ENCODE peak calls at places on chromosomes 16 and 17, in nine cellular contexts. X, E, I, U, V, Y, O, W and M are unnamed samples. For H3K36me3, the result is how much of the 10 kb centered on the place peaks cover.

GRCh38 chr17:34578656-34579016 is 746 bp upstream of the TMEM132E start:
- DNase-seq in I (no peak), O (no peak), W (no peak), X (no peak), E (no peak), U (no peak), Y (no peak), V (no peak), M (peak)

GRCh38 chr17:74276051-74276476 is 2.0 kb downstream of the DNAI2 start:
- DNase-seq in O (no peak), I (no peak), U (no peak), V (no peak), W (no peak), E (no peak), Y (no peak), X (peak), M (no peak)

GRCh38 chr17:2083613-2084128 is 28.8 kb downstream of the HIC1 start:
- DNase-seq in W (no peak), I (peak), X (no peak), V (no peak), E (no peak), Y (no peak), O (no peak), U (no peak), M (no peak)

GRCh38 chr17:32127156-32127897 is 15.0 kb upstream of the RHOT1 start:
- DNase-seq in X (peak), U (peak), O (no peak), I (peak), E (peak), W (no peak), Y (peak), V (peak), M (peak)

GRCh38 chr16:22788190-22788530 is 25.8 kb upstream of the HS3ST2 start:
- DNase-seq in E (no peak), X (no peak), Y (no peak), V (no peak), O (no peak), I (no peak), W (no peak), U (no peak), M (no peak)

GRCh38 chr17:38511126-38512108 is 83.2 kb downstream of the ARHGAP23 start:
- DNase-seq in O (no peak), U (no peak), I (no peak), W (no peak), V (no peak), X (no peak), Y (no peak), E (no peak), M (peak)

GRCh38 chr16:85908444-85908843 is 9.5 kb downstream of the IRF8 start:
- DNase-seq in W (no peak), E (no peak), I (no peak), X (peak), V (no peak), Y (no peak), O (no peak), U (peak), M (no peak)

GRCh38 chr17:69870091-69870530 is 204.9 kb upstream of the KCNJ16 start:
- DNase-seq in W (peak), X (no peak), U (no peak), Y (no peak), I (no peak), O (no peak), V (no peak), E (no peak), M (no peak)

GRCh38 chr17:55897301-55897700 is 146.4 kb downstream of the PCTP start:
- DNase-seq in V (no peak), X (peak), Y (no peak), O (no peak), E (no peak), I (no peak), U (no peak), W (no peak), M (no peak)

GRCh38 chr16:75401697-75402096 is 31.6 kb downstream of the CFDP1 start:
- DNase-seq in I (no peak), U (no peak), X (no peak), O (no peak), W (no peak), E (no peak), V (no peak), Y (no peak), M (no peak)

GRCh38 chr17:67474081-67474661 is 97.1 kb downstream of the PITPNC1 start:
- DNase-seq in O (no peak), V (no peak), X (peak), Y (no peak), E (no peak), I (no peak), W (no peak), U (no peak), M (peak)

GRCh38 chr16:52500963-52501362 is 46.0 kb downstream of the TOX3 start:
- DNase-seq in W (no peak), I (no peak), X (no peak), O (no peak), U (no peak), E (no peak), Y (no peak), V (no peak), M (no peak)

GRCh38 chr17:74354123-74354522 is 7.5 kb downstream of the BTBD17 start:
- DNase-seq in U (peak), O (peak), I (peak), E (peak), X (no peak), W (no peak), V (no peak), Y (no peak), M (peak)

GRCh38 chr17:82213251-82214011 is 789 bp upstream of the CCDC57 start:
- DNase-seq in V (no peak), X (peak), U (peak), O (no peak), I (peak), Y (no peak), E (no peak), W (no peak), M (peak)

GRCh38 chr17:68381076-68381900 is 76.0 kb downstream of the WIPI1 start:
- DNase-seq in Y (no peak), O (peak), U (no peak), X (peak), W (no peak), V (no peak), I (peak), E (peak), M (no peak)

GRCh38 chr16:78353610-78354009 is 254.2 kb downstream of the WWOX start:
- DNase-seq in Y (no peak), O (no peak), E (no peak), V (no peak), X (no peak), W (no peak), I (no peak), U (no peak), M (peak)

GRCh38 chr16:12178251-12178990 is 201.9 kb downstream of the SNX29 start:
- DNase-seq in Y (no peak), E (no peak), I (peak), X (peak), V (no peak), W (no peak), U (no peak), O (no peak), M (no peak)

GRCh38 chr16:79838860-79839259 is 238.3 kb upstream of the MAF start:
- DNase-seq in O (no peak), X (no peak), I (no peak), V (no peak), E (no peak), Y (no peak), W (no peak), U (no peak), M (no peak)

GRCh38 chr17:32627233-32628008 is 140.6 kb downstream of the CDK5R1 start:
- DNase-seq in Y (no peak), V (no peak), O (no peak), X (no peak), U (no peak), E (no peak), W (peak), I (no peak), M (peak)

GRCh38 chr17:34797724-34798123 is 163.5 kb downstream of the CCT6B start:
- DNase-seq in U (no peak), V (no peak), W (peak), I (no peak), X (no peak), Y (no peak), O (no peak), E (no peak), M (peak)

GRCh38 chr16:54459509-54460235 is 173.1 kb upstream of the IRX3 start:
- DNase-seq in Y (no peak), X (no peak), E (no peak), O (no peak), I (no peak), U (no peak), V (no peak), W (no peak), M (no peak)

GRCh38 chr16:28210979-28211505 is 723 bp downstream of the XPO6 start:
- DNase-seq in X (peak), I (peak), Y (no peak), U (peak), E (peak), W (no peak), O (no peak), V (peak), M (peak)

GRCh38 chr16:35311475-35311874 is 1852.1 kb downstream of the TP53TG3F start:
- DNase-seq in Y (no peak), W (no peak), O (no peak), I (no peak), V (no peak), E (no peak), U (no peak), X (no peak), M (no peak)

GRCh38 chr16:38941-39892 is 14.2 kb downstream of the POLR3K start:
- DNase-seq in V (no peak), E (peak), O (no peak), U (peak), X (no peak), Y (no peak), W (no peak), I (peak), M (no peak)

DNA sequence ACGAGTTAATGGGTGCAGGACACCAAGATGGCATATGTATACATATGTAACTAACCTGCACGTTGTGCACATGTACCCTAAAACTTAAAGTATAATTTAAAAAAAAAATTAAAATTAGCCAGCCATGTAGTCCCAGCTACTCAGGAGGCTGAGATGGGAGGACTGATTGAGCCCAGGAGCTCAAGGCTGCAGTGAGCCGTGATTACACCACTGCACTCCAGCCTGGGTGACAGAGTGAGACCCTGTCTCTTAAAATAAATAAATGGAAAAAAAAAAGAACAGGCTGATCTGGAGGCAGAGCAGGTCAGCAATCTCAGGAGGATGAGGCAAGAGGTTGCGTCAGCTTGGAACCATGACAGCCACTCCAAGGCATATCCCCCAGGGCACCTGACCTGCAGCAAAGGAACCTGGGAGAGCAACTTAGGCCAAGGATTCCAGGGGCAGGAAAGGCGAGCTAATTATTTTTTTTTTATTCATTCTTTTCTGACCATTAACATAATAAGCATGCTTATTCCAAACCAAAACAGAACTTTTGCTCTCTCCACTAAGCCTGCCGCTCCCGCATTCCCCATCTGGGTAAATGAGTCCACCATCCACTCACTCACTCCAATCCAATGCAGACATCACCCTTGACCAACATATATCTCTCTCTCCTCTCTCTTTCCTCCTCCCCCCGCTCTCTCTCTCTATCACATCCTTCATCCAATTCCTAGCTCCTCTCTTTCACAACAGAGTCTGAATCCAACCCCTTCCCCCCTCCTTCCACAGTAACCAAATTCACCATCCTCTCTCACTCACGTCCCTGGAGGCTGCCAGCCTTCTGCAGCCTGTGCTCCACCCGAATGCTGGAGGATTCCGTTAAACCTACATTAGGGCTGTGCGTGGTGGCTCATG is 47.7 kb downstream of the TK2 start:
- DNase-seq in U (no peak), X (peak), O (no peak), W (no peak), E (peak), I (no peak), Y (no peak), V (peak), M (no peak)
- TF ChIP-seq POLR2AphosphoS5 in U (no peak), X (peak), O (no peak), W (no peak), E (no peak), I (no peak), Y (peak), V (peak), M (no peak)

GRCh38 chr16:84659656-84660300 is 11.5 kb downstream of the KLHL36 start:
- DNase-seq in O (no peak), I (no peak), W (no peak), Y (no peak), V (no peak), E (no peak), U (peak), X (no peak), M (no peak)

GRCh38 chr16:84654998-84655397 is 6.7 kb downstream of the KLHL36 start:
- DNase-seq in V (no peak), O (no peak), I (no peak), W (no peak), Y (no peak), U (no peak), E (no peak), X (no peak), M (no peak)

GRCh38 chr16:84656557-84657130 is 8.3 kb downstream of the KLHL36 start:
- DNase-seq in I (no peak), O (no peak), X (no peak), V (no peak), W (no peak), U (peak), Y (no peak), E (no peak), M (no peak)

GRCh38 chr16:84658690-84659089 is 10.4 kb downstream of the KLHL36 start:
- DNase-seq in W (no peak), O (no peak), E (no peak), X (no peak), U (no peak), Y (no peak), I (no peak), V (no peak), M (no peak)

GRCh38 chr16:84657229-84657837 is 9.0 kb downstream of the KLHL36 start:
- DNase-seq in Y (no peak), U (no peak), W (no peak), E (no peak), O (no peak), V (no peak), I (no peak), X (no peak), M (no peak)
- H3K36me3 ChIP-seq in Y (half or more), U (half or more), W (under half), E (half or more), O (under half), V (half or more), I (under half), X (half or more), M (under half)

GRCh38 chr17:79469646-79470045 is 141.2 kb downstream of the RBFOX3 start:
- DNase-seq in V (no peak), W (no peak), U (no peak), X (no peak), Y (no peak), E (no peak), I (no peak), O (no peak), M (no peak)
- TF ChIP-seq POLR2AphosphoS5 in V (no peak), W (no peak), U (no peak), X (no peak), Y (no peak), E (no peak), I (no peak), O (no peak), M (no peak)

GRCh38 chr16:69318911-69319289 is 7.8 kb downstream of the VPS4A start:
- DNase-seq in X (peak), Y (no peak), I (no peak), E (no peak), O (no peak), W (no peak), U (no peak), V (no peak), M (no peak)
- H3K36me3 ChIP-seq in X (half or more), Y (half or more), I (under half), E (half or more), O (half or more), W (half or more), U (half or more), V (half or more), M (under half)